ENCODE peak calls at places on chromosomes 2 and 18, in five cellular contexts. K, D, Y, U and S are unnamed samples.

GRCh38 chr2:23367760-23368159 is 17.2 kb upstream of the KLHL29 start:
- DNase-seq in Y (no peak), K (peak), U (no peak), D (no peak), S (no peak)

GRCh38 chr2:215347878-215348277 is 36.0 kb downstream of the ATIC start:
- DNase-seq in K (no peak), D (no peak), U (no peak), Y (no peak), S (no peak)

GRCh38 chr2:20186078-20186854 is 38.7 kb downstream of the SDC1 start:
- DNase-seq in K (peak), Y (no peak), U (no peak), D (peak), S (peak)

GRCh38 chr2:144583741-144584453 is 64.0 kb upstream of the ZEB2 start:
- DNase-seq in Y (no peak), D (no peak), K (peak), U (no peak), S (peak)

GRCh38 chr2:110173523-110173922 is 31.3 kb downstream of the NPHP1 start:
- DNase-seq in U (no peak), D (no peak), K (peak), Y (no peak), S (peak)

GRCh38 chr2:199977984-199978415 is 22.6 kb downstream of the MAIP1 start:
- DNase-seq in U (no peak), D (no peak), Y (no peak), K (peak), S (peak)

GRCh38 chr18:30644158-30644557 is 398.4 kb downstream of the DSC3 start:
- DNase-seq in K (no peak), Y (no peak), D (no peak), U (no peak), S (no peak)

GRCh38 chr18:38198956-38199355 is 633.4 kb upstream of the CELF4 start:
- DNase-seq in U (no peak), D (no peak), K (no peak), Y (no peak), S (no peak)

GRCh38 chr2:16303761-16304160 is 361.9 kb downstream of the CYRIA start:
- DNase-seq in U (no peak), K (no peak), Y (peak), D (no peak), S (no peak)

GRCh38 chr2:96097951-96098823 is 18.2 kb downstream of the ADRA2B start:
- DNase-seq in D (peak), K (no peak), Y (peak), U (no peak), S (no peak)

GRCh38 chr2:186365406-186365805 is 120.7 kb upstream of the ZC3H15 start:
- DNase-seq in K (no peak), U (no peak), D (no peak), Y (no peak), S (no peak)

GRCh38 chr18:59659486-59660187 is 37.6 kb downstream of the CCBE1 start:
- DNase-seq in K (peak), U (no peak), D (no peak), Y (no peak), S (no peak)

GRCh38 chr2:238122287-238123217 is 15.9 kb upstream of the KLHL30 start:
- DNase-seq in D (no peak), K (no peak), Y (no peak), U (no peak), S (no peak)

GRCh38 chr18:12254137-12254819 is at the start of gene CIDEA:
- DNase-seq in Y (peak), U (peak), D (peak), K (no peak), S (peak)

GRCh38 chr2:71004857-71005256 is 10.2 kb upstream of the TEX261 start:
- DNase-seq in K (no peak), Y (no peak), D (no peak), U (no peak), S (no peak)

GRCh38 chr2:190447766-190448165 is 39.6 kb downstream of the MFSD6 start:
- DNase-seq in Y (no peak), U (no peak), K (no peak), D (no peak), S (no peak)

GRCh38 chr2:21372654-21373053 is 248.9 kb downstream of the TDRD15 start:
- DNase-seq in D (peak), Y (peak), U (no peak), K (peak), S (peak)

GRCh38 chr2:174635015-174635593 is 37.5 kb upstream of the WIPF1 start:
- DNase-seq in Y (no peak), K (no peak), D (no peak), U (no peak), S (no peak)

GRCh38 chr2:44949329-44950151 is 8.0 kb downstream of the SIX3 start:
- DNase-seq in U (peak), D (peak), K (peak), Y (peak), S (peak)

GRCh38 chr18:36504928-36505327 is 207.4 kb downstream of the FHOD3 start:
- DNase-seq in Y (no peak), K (peak), U (no peak), D (no peak), S (no peak)

GRCh38 chr2:84427235-84428138 is 31.6 kb downstream of the SUCLG1 start:
- DNase-seq in Y (no peak), K (peak), U (no peak), D (no peak), S (peak)

GRCh38 chr18:51051105-51051712 is 21.2 kb downstream of the SMAD4 start:
- DNase-seq in U (peak), D (no peak), K (peak), Y (no peak), S (peak)

GRCh38 chr2:157466764-157467163 is 22.9 kb upstream of the CYTIP start:
- DNase-seq in D (no peak), U (no peak), K (no peak), Y (no peak), S (no peak)

GRCh38 chr2:206969192-206969591 is 29.9 kb downstream of the CPO start:
- DNase-seq in K (no peak), Y (no peak), D (no peak), U (no peak), S (no peak)

GRCh38 chr2:48169066-48169724 is 262.9 kb upstream of the FBXO11 start:
- DNase-seq in K (no peak), Y (no peak), U (no peak), D (no peak), S (no peak)

GRCh38 chr18:62998443-62998842 is 283.1 kb downstream of the PHLPP1 start:
- DNase-seq in Y (no peak), U (no peak), D (no peak), K (no peak), S (no peak)

GRCh38 chr2:168603439-168603961 is 147.4 kb downstream of the CERS6 start:
- DNase-seq in D (no peak), Y (no peak), U (no peak), K (peak), S (no peak)

GRCh38 chr2:85490861-85491763 is 47.9 kb upstream of the MAT2A start:
- DNase-seq in D (no peak), Y (no peak), U (no peak), K (no peak), S (no peak)

GRCh38 chr2:241871538-241872312 is 2.2 kb downstream of the RTP5 start:
- DNase-seq in Y (no peak), U (no peak), K (no peak), D (no peak), S (no peak)

GRCh38 chr2:24892928-24893327 is 27.1 kb downstream of the ADCY3 start:
- DNase-seq in U (no peak), K (peak), D (no peak), Y (no peak), S (no peak)

GRCh38 chr2:163658556-163658955 is 77.3 kb downstream of the FIGN start:
- DNase-seq in Y (no peak), D (peak), K (no peak), U (no peak), S (no peak)

GRCh38 chr2:150911766-150912280 is 349.8 kb downstream of the RBM43 start:
- DNase-seq in U (no peak), D (peak), Y (no peak), K (peak), S (peak)

GRCh38 chr18:44702594-44702993 is 21.9 kb downstream of the SETBP1 start:
- DNase-seq in U (no peak), D (no peak), Y (no peak), K (no peak), S (no peak)
- H2BK15ac ChIP-seq in U (no peak), D (no peak), Y (no peak), K (no peak), S (no peak)

GRCh38 chr18:46418657-46419260 is 238.3 kb downstream of the LOXHD1 start:
- DNase-seq in U (no peak), K (no peak), Y (no peak), D (no peak), S (no peak)

GRCh38 chr18:46416706-46417638 is 240.0 kb downstream of the LOXHD1 start:
- DNase-seq in D (peak), K (no peak), Y (no peak), U (no peak), S (no peak)

GRCh38 chr18:46422552-46423055 is 234.4 kb downstream of the LOXHD1 start:
- DNase-seq in U (no peak), D (peak), Y (no peak), K (no peak), S (no peak)

GRCh38 chr18:46421973-46422551 is 235.0 kb downstream of the LOXHD1 start:
- DNase-seq in Y (no peak), D (peak), K (no peak), U (no peak), S (no peak)

DNA sequence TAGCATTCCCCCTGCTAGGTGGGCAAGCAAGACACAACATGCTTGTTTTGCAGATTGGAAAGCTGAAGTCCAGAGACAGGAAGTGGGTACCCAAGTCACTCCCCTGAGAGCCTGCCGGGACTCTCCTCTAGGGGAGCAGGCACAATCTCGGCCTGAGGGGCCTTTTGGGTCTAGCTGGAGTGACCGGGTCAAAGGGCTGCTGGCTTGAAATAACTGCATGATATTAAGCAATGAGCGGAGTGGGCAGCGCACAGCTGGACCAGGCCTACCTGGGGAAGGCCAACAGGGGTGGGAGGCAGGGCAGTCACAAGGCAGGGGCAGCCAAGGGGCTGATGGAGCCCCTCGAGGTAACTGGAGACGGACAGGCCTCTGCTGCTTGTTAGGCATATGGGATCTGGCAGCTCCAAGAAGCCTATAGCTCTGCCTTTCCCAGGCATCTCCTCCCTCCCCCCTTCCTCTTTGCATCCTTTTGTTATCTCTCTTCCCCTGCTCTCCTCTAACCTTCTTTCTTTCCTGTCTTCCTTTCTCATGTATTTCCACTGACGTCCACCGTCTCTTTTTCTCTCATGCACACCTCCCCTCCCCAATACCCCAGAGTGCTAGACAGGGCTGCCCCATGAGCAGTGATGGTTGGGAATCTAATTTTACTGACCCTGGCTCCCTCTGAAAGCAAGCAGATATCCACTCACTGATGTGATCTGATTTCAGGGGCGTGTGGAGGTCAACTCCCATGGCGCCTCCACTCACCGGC is 237.5 kb downstream of the LOXHD1 start:
- DNase-seq in U (no peak), Y (no peak), K (no peak), D (peak), S (no peak)
- H2AFZ ChIP-seq in U (no peak), Y (no peak), K (no peak), D (no peak), S (no peak)

DNA sequence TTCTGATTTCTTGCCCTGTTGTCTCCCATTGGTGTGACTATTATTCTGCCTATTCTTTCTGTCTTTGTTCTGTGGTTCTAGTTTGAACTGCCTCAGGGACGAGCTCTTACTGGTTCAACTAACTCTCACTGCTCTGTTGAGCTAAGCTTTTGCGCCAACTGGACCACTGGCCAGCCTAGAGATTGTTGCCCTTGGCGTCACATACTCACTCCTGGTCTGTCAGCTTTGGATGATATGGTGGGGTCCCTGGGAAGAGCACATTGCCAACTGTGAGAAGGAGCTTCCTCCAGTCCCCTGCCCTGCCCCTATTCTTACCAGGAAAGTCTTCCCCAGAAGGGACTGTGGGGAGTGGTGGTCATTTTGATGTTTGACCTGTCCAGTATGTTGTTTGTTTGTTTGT is 6.0 kb downstream of the MTHFD2 start:
- DNase-seq in K (no peak), D (no peak), U (no peak), Y (no peak), S (no peak)
- H3K9ac ChIP-seq in K (no peak), D (no peak), U (no peak), Y (no peak), S (no peak)

GRCh38 chr2:227410191-227410590 is 22.4 kb upstream of the SCYGR1 start:
- DNase-seq in K (no peak), U (no peak), D (no peak), Y (no peak), S (no peak)

GRCh38 chr2:227404575-227404974 is 16.8 kb upstream of the SCYGR1 start:
- DNase-seq in D (no peak), U (no peak), Y (no peak), K (no peak), S (no peak)

GRCh38 chr2:227402959-227403358 is 15.2 kb upstream of the SCYGR1 start:
- DNase-seq in K (no peak), D (no peak), U (no peak), Y (no peak), S (no peak)

GRCh38 chr2:227407601-227408089 is 19.9 kb upstream of the SCYGR1 start:
- DNase-seq in D (no peak), Y (no peak), K (no peak), U (no peak), S (no peak)

DNA sequence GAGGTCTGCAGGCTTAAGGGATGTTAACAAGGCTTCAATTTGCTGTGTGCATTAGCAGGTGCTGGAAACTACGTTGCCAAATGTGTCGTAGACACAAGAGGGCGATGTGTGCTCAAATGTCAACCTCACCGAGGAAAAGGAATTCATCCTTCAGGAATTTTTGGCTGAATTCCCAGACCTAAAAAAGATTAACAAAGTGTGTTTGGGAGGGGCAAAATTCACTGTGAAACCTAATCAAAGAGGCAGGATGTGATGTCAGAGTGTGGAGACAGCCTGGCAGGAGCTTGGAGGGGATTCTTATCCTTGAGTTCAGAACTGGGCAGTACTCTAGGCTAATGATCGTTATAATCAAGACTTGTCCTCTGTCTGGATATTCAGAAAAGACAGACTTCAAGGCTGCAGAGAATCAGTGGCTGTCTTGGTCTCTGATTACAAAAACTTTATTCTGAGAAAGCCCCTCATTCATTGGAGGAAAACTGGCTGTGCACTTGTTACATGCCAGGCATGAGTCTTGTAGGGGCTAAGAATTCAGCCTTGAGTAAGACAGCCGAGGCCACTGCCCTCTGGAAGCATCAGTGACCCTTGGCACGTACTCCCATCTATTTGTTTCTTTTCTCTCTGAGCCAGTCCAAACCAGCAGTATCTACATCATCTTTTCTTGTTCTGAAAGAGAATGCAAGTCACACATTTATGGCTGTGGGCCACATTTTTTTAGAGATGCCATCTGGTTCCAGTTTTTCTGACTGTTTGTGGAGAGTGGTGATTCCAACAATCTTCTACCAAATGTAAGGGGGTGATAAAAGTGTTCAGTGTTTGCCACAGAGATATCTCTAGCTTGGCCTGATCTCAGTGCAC is 18.7 kb upstream of the SCYGR1 start:
- DNase-seq in U (peak), Y (peak), D (peak), K (peak), S (peak)
- H2BK15ac ChIP-seq in U (no peak), Y (no peak), D (no peak), K (peak), S (peak)

DNA sequence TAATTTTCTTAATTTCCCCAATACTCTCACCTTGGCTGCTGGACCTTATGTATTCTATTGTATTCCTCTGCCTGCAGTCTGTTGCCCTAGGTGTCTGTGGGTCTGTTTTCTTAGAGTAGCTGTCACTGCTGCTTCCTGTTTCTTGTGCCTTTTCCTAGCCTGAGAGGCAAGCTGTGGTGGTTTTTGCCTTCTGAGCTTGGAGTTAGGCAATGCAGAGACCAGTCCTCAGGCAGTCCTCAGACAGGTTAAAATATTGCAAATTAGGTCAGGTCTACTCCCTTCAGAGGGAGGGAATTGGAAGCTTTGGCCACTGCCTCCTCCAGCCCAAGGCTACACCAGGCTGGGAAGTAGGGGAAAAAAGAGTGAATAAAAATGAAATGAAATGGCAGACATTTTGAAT is 134.9 kb downstream of the LDLRAD4 start:
- DNase-seq in D (no peak), U (no peak), Y (no peak), K (no peak), S (no peak)
- H2AFZ ChIP-seq in D (no peak), U (no peak), Y (no peak), K (no peak), S (no peak)

GRCh38 chr2:9206991-9207640 is 504 bp downstream of the ASAP2 start:
- DNase-seq in U (peak), Y (peak), K (no peak), D (no peak), S (peak)
- H3K9ac ChIP-seq in U (peak), Y (peak), K (peak), D (peak), S (peak)

GRCh38 chr2:230960026-230960425 is 35.0 kb upstream of the GPR55 start:
- DNase-seq in Y (no peak), D (no peak), K (no peak), U (no peak), S (no peak)
- H2BK15ac ChIP-seq in Y (no peak), D (no peak), K (no peak), U (no peak), S (no peak)